ENCODE peak calls at places on chromosome 20, in four cellular contexts. O, G, W and Y are unnamed samples.

GRCh38 chr20:3932277-3933073 is 43.3 kb downstream of the PANK2 start:
- DNase-seq in O (peak), G (no peak), W (no peak), Y (no peak)

GRCh38 chr20:47317127-47317895 is 39.2 kb downstream of the ZMYND8 start:
- DNase-seq in W (peak), O (no peak), G (no peak), Y (no peak)

GRCh38 chr20:58702859-58703648 is 10.5 kb downstream of the NPEPL1 start:
- DNase-seq in O (no peak), W (no peak), G (no peak), Y (no peak)

GRCh38 chr20:62356948-62357667 is 10.0 kb downstream of the LAMA5 start:
- DNase-seq in O (no peak), G (peak), W (no peak), Y (no peak)

GRCh38 chr20:56504373-56505005 is 20.1 kb upstream of the FAM209A start:
- DNase-seq in W (peak), O (peak), G (no peak), Y (no peak)

GRCh38 chr20:36311141-36311853 is 5.2 kb downstream of the DLGAP4 start:
- DNase-seq in W (no peak), G (no peak), O (no peak), Y (no peak)

GRCh38 chr20:35821807-35822242 is 50.0 kb downstream of the PHF20 start:
- DNase-seq in O (no peak), W (no peak), G (no peak), Y (no peak)

GRCh38 chr20:63335711-63336110 is 25.4 kb downstream of the CHRNA4 start:
- DNase-seq in O (no peak), W (no peak), G (no peak), Y (no peak)

GRCh38 chr20:18310592-18310991 is 22.3 kb downstream of the ZNF133 start:
- DNase-seq in O (no peak), G (no peak), W (no peak), Y (no peak)

GRCh38 chr20:34579191-34579661 is 20.7 kb downstream of the MAP1LC3A start:
- DNase-seq in G (no peak), O (no peak), W (no peak), Y (no peak)

GRCh38 chr20:3237958-3238615 is 903 bp downstream of the SLC4A11 start:
- DNase-seq in W (no peak), G (no peak), O (no peak), Y (no peak)

GRCh38 chr20:24770628-24771556 is 178.2 kb upstream of the CST7 start:
- DNase-seq in G (no peak), O (no peak), W (no peak), Y (no peak)

GRCh38 chr20:39264506-39265172 is 302.5 kb downstream of the DHX35 start:
- DNase-seq in G (peak), W (peak), O (peak), Y (peak)

GRCh38 chr20:48945840-48946514 is 24.5 kb downstream of the ARFGEF2 start:
- DNase-seq in W (no peak), G (peak), O (no peak), Y (no peak)

GRCh38 chr20:19995220-19995863 is 21.8 kb upstream of the NAA20 start:
- DNase-seq in W (no peak), O (peak), G (peak), Y (peak)

GRCh38 chr20:32189691-32190607 is 17.6 kb downstream of the PLAGL2 start:
- DNase-seq in W (no peak), O (peak), G (peak), Y (peak)

GRCh38 chr20:57601211-57601570 is 19.0 kb downstream of the ZBP1 start:
- DNase-seq in W (no peak), G (no peak), O (no peak), Y (no peak)

GRCh38 chr20:58883243-58883691 is 30.8 kb downstream of the GNAS start:
- DNase-seq in G (no peak), W (no peak), O (no peak), Y (no peak)

GRCh38 chr20:62736026-62736406 is 27.4 kb downstream of the NTSR1 start:
- DNase-seq in G (no peak), W (no peak), O (no peak), Y (no peak)

GRCh38 chr20:51461306-51461705 is 81.2 kb downstream of the NFATC2 start:
- DNase-seq in G (no peak), O (no peak), W (no peak), Y (peak)

GRCh38 chr20:7790189-7790588 is 150.1 kb downstream of the HAO1 start:
- DNase-seq in W (no peak), G (no peak), O (no peak), Y (no peak)

GRCh38 chr20:62732356-62732755 is 23.7 kb downstream of the NTSR1 start:
- DNase-seq in G (no peak), O (no peak), W (no peak), Y (no peak)

GRCh38 chr20:37880726-37881591 is 22.0 kb upstream of the VSTM2L start:
- DNase-seq in O (peak), G (peak), W (no peak), Y (peak)

GRCh38 chr20:40962733-40963504 is 65.7 kb upstream of the TOP1 start:
- DNase-seq in G (peak), O (peak), W (peak), Y (peak)

GRCh38 chr20:58233881-58234528 is 5.6 kb upstream of the ANKRD60 start:
- DNase-seq in G (no peak), O (peak), W (no peak), Y (no peak)